ENCODE peak calls at places on chromosomes 1 and 21, in five cellular contexts. One of them, this sample, is unnamed. For H3K9me2, the result is how much of the 10 kb centered on the place peaks cover.

GRCh38 chr21:33578959-33579542 is 9.4 kb downstream of the DONSON start:
- DNase-seq in GM23338: no peak
- DNase-seq in MM.1S: no peak
- DNase-seq in GM23248: peak
- DNase-seq in PC-3: peak
- DNase-seq in this sample: no peak

GRCh38 chr1:243968413-243968812 is 82.7 kb upstream of the ZBTB18 start:
- DNase-seq in PC-3: no peak
- DNase-seq in MM.1S: no peak
- DNase-seq in GM23338: peak
- DNase-seq in GM23248: peak
- DNase-seq in this sample: no peak

GRCh38 chr1:213014642-213015041 is 1.0 kb downstream of the ANGEL2 start:
- DNase-seq in PC-3: no peak
- DNase-seq in MM.1S: no peak
- DNase-seq in GM23248: peak
- DNase-seq in GM23338: peak
- DNase-seq in this sample: peak

GRCh38 chr1:12275370-12275769 is 45.5 kb downstream of the VPS13D start:
- DNase-seq in GM23248: peak
- DNase-seq in PC-3: peak
- DNase-seq in GM23338: peak
- DNase-seq in MM.1S: no peak
- DNase-seq in this sample: peak

GRCh38 chr1:67060811-67061218 is 6.9 kb upstream of the SLC35D1 start:
- DNase-seq in GM23338: no peak
- DNase-seq in PC-3: peak
- DNase-seq in GM23248: peak
- DNase-seq in MM.1S: no peak
- DNase-seq in this sample: peak

GRCh38 chr21:25359724-25360123 is 247.6 kb downstream of the MRPL39 start:
- DNase-seq in PC-3: peak
- DNase-seq in MM.1S: no peak
- DNase-seq in GM23248: no peak
- DNase-seq in GM23338: no peak
- DNase-seq in this sample: no peak

GRCh38 chr1:25111706-25112105 is 120.6 kb downstream of the SYF2 start:
- DNase-seq in GM23248: peak
- DNase-seq in MM.1S: no peak
- DNase-seq in PC-3: peak
- DNase-seq in GM23338: no peak
- DNase-seq in this sample: no peak

GRCh38 chr1:150887018-150887417 is at the start of gene CTXND2:
- DNase-seq in GM23248: peak
- DNase-seq in GM23338: peak
- DNase-seq in MM.1S: no peak
- DNase-seq in PC-3: peak
- DNase-seq in this sample: no peak

GRCh38 chr1:201363455-201363854 is 14.0 kb downstream of the TNNT2 start:
- DNase-seq in GM23338: no peak
- DNase-seq in MM.1S: no peak
- DNase-seq in PC-3: no peak
- DNase-seq in GM23248: no peak
- DNase-seq in this sample: no peak

GRCh38 chr1:14522331-14523241 is 75.9 kb upstream of the KAZN start:
- DNase-seq in GM23248: peak
- DNase-seq in MM.1S: no peak
- DNase-seq in GM23338: peak
- DNase-seq in PC-3: peak
- DNase-seq in this sample: peak

GRCh38 chr1:15406911-15407559 is 2.7 kb upstream of the EFHD2 start:
- DNase-seq in GM23338: no peak
- DNase-seq in PC-3: peak
- DNase-seq in GM23248: peak
- DNase-seq in MM.1S: no peak
- DNase-seq in this sample: no peak

GRCh38 chr1:155882235-155882634 is 22.9 kb downstream of the SYT11 start:
- DNase-seq in GM23248: no peak
- DNase-seq in PC-3: no peak
- DNase-seq in MM.1S: peak
- DNase-seq in GM23338: no peak
- DNase-seq in this sample: no peak

GRCh38 chr1:64038965-64039926 is 164.2 kb upstream of the UBE2U start:
- DNase-seq in GM23248: peak
- DNase-seq in MM.1S: peak
- DNase-seq in PC-3: peak
- DNase-seq in GM23338: peak
- DNase-seq in this sample: peak

GRCh38 chr1:178192686-178193085 is 98.8 kb downstream of the RASAL2 start:
- DNase-seq in MM.1S: no peak
- DNase-seq in PC-3: peak
- DNase-seq in GM23338: no peak
- DNase-seq in GM23248: peak
- DNase-seq in this sample: peak

GRCh38 chr21:45343891-45344290 is 56.2 kb upstream of the POFUT2 start:
- DNase-seq in GM23338: no peak
- DNase-seq in PC-3: no peak
- DNase-seq in MM.1S: no peak
- DNase-seq in GM23248: no peak
- DNase-seq in this sample: no peak

GRCh38 chr1:16152521-16153087 is 3.3 kb downstream of the EPHA2 start:
- DNase-seq in GM23248: no peak
- DNase-seq in MM.1S: no peak
- DNase-seq in PC-3: no peak
- DNase-seq in GM23338: peak
- DNase-seq in this sample: peak

GRCh38 chr1:161824618-161825017 is 58.5 kb downstream of the ATF6 start:
- DNase-seq in PC-3: peak
- DNase-seq in MM.1S: no peak
- DNase-seq in GM23248: no peak
- DNase-seq in GM23338: no peak
- DNase-seq in this sample: no peak

GRCh38 chr1:18199462-18199861 is 91.9 kb downstream of the IGSF21 start:
- DNase-seq in MM.1S: no peak
- DNase-seq in GM23338: peak
- DNase-seq in PC-3: no peak
- DNase-seq in GM23248: no peak
- DNase-seq in this sample: no peak

GRCh38 chr1:217493290-217493689 is 137.6 kb downstream of the GPATCH2 start:
- DNase-seq in GM23248: peak
- DNase-seq in MM.1S: no peak
- DNase-seq in GM23338: no peak
- DNase-seq in PC-3: peak
- DNase-seq in this sample: no peak

GRCh38 chr1:173488001-173488400 is 10.9 kb downstream of the PRDX6 start:
- DNase-seq in GM23248: no peak
- DNase-seq in GM23338: no peak
- DNase-seq in MM.1S: no peak
- DNase-seq in PC-3: no peak
- DNase-seq in this sample: no peak
- H3K9me2 ChIP-seq in GM23248: under half
- H3K9me2 ChIP-seq in GM23338: under half
- H3K9me2 ChIP-seq in MM.1S: under half
- H3K9me2 ChIP-seq in PC-3: under half
- H3K9me2 ChIP-seq in this sample: under half

DNA sequence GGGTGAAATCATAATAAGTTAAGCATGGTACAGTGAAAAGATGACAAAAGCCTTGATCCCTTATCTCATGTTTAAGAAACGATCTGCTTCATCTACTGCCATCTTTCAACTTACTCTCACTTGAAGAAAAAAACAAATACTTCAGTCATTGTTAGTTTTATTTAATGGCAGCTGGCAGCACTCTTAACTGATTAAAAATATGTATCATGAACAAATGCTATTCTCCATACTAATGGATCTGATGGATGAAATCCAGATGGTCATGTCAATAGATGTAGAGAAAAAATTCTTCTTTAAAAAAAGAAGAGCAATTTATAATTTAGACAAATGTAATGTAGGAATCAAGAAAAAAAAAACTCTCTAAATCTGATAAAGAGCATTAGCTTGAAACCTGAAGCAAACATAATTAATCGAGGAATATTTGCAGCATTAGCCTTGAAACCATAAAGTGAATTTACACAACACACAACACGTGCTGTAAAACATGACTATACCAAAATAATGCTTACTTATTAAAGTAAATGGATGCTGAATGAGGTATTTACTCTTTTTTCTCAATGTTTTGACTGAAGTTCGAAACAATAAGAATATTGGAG is 579.0 kb upstream of the ADAMTS5 start:
- DNase-seq in MM.1S: no peak
- DNase-seq in PC-3: no peak
- DNase-seq in GM23338: no peak
- DNase-seq in GM23248: no peak
- DNase-seq in this sample: no peak
- H2AFZ ChIP-seq in MM.1S: no peak
- H2AFZ ChIP-seq in PC-3: no peak
- H2AFZ ChIP-seq in GM23338: no peak
- H2AFZ ChIP-seq in GM23248: no peak
- H2AFZ ChIP-seq in this sample: no peak

GRCh38 chr1:115829947-115830346 is 11.0 kb downstream of the NHLH2 start:
- DNase-seq in PC-3: no peak
- DNase-seq in GM23248: no peak
- DNase-seq in MM.1S: no peak
- DNase-seq in GM23338: peak
- DNase-seq in this sample: no peak

GRCh38 chr1:115827452-115827851 is 13.5 kb downstream of the NHLH2 start:
- DNase-seq in GM23338: no peak
- DNase-seq in PC-3: no peak
- DNase-seq in MM.1S: no peak
- DNase-seq in GM23248: no peak
- DNase-seq in this sample: no peak

GRCh38 chr1:115829023-115829674 is 11.8 kb downstream of the NHLH2 start:
- DNase-seq in GM23248: peak
- DNase-seq in PC-3: peak
- DNase-seq in MM.1S: no peak
- DNase-seq in GM23338: peak
- DNase-seq in this sample: peak

GRCh38 chr1:115826642-115827041 is 14.3 kb downstream of the NHLH2 start:
- DNase-seq in PC-3: no peak
- DNase-seq in GM23338: no peak
- DNase-seq in GM23248: no peak
- DNase-seq in MM.1S: no peak
- DNase-seq in this sample: no peak

GRCh38 chr1:115828101-115829022 is 12.6 kb downstream of the NHLH2 start:
- DNase-seq in MM.1S: no peak
- DNase-seq in GM23248: peak
- DNase-seq in PC-3: no peak
- DNase-seq in GM23338: peak
- DNase-seq in this sample: peak
- TF ChIP-seq EZH2 in MM.1S: no peak
- TF ChIP-seq EZH2 in GM23248: no peak
- TF ChIP-seq EZH2 in PC-3: no peak
- TF ChIP-seq EZH2 in GM23338: no peak
- TF ChIP-seq EZH2 in this sample: peak

GRCh38 chr1:2346691-2347408 is 44.5 kb downstream of the MORN1 start:
- DNase-seq in MM.1S: no peak
- DNase-seq in GM23248: no peak
- DNase-seq in GM23338: no peak
- DNase-seq in PC-3: no peak
- DNase-seq in this sample: no peak
- H3K9me2 ChIP-seq in MM.1S: under half
- H3K9me2 ChIP-seq in GM23248: under half
- H3K9me2 ChIP-seq in GM23338: under half
- H3K9me2 ChIP-seq in PC-3: under half
- H3K9me2 ChIP-seq in this sample: under half

DNA sequence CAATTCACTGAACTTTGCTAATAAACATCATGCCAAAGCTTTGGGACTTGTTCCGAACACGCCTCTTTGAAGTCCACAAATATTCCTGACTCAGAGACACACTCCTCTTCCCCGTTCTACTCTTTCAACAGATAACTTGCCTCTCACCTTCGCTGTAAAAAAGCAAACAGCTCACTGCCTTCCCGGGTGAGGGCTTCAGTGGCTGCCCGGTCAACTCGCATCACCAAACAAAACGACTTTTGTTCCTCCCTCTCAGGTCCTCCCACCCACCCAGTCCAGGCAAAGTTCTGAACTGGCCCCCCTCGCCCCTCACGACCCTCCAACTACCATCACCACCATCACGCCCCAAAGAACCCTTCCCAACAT is 532 bp upstream of the CCN1 start:
- DNase-seq in MM.1S: no peak
- DNase-seq in PC-3: peak
- DNase-seq in GM23248: peak
- DNase-seq in GM23338: peak
- DNase-seq in this sample: peak
- H2AFZ ChIP-seq in MM.1S: no peak
- H2AFZ ChIP-seq in PC-3: peak
- H2AFZ ChIP-seq in GM23248: no peak
- H2AFZ ChIP-seq in GM23338: no peak
- H2AFZ ChIP-seq in this sample: no peak

GRCh38 chr1:203325004-203325417 is 19.7 kb downstream of the BTG2 start:
- DNase-seq in GM23248: no peak
- DNase-seq in PC-3: no peak
- DNase-seq in GM23338: peak
- DNase-seq in MM.1S: peak
- DNase-seq in this sample: no peak
- TF ChIP-seq EZH2 in GM23248: no peak
- TF ChIP-seq EZH2 in PC-3: no peak
- TF ChIP-seq EZH2 in GM23338: no peak
- TF ChIP-seq EZH2 in MM.1S: no peak
- TF ChIP-seq EZH2 in this sample: no peak

This sample was measured in hepatocyte.